ENCODE peak calls at places on chromosomes 11 and 22, in seven cellular contexts. One of them, this sample, is unnamed.

GRCh38 chr11:111445586-111445985 is 66.5 kb upstream of the POU2AF1 start:
- DNase-seq in GM12891: no peak
- DNase-seq in H1: no peak
- DNase-seq in K562: no peak
- DNase-seq in GM12878: no peak
- DNase-seq in HepG2: no peak
- DNase-seq in SK-N-SH: no peak
- DNase-seq in this sample: no peak

GRCh38 chr11:1875093-1875785 is 16.5 kb downstream of the PRR33 start:
- DNase-seq in GM12891: peak
- DNase-seq in H1: no peak
- DNase-seq in K562: no peak
- DNase-seq in GM12878: no peak
- DNase-seq in HepG2: no peak
- DNase-seq in SK-N-SH: peak
- DNase-seq in this sample: no peak

GRCh38 chr22:47795477-47796127 is 1033.2 kb downstream of the TBC1D22A start:
- DNase-seq in GM12891: no peak
- DNase-seq in H1: peak
- DNase-seq in K562: no peak
- DNase-seq in GM12878: no peak
- DNase-seq in HepG2: no peak
- DNase-seq in SK-N-SH: no peak
- DNase-seq in this sample: no peak

GRCh38 chr11:22407899-22408298 is 69.7 kb downstream of the SLC17A6 start:
- DNase-seq in GM12891: no peak
- DNase-seq in H1: no peak
- DNase-seq in K562: no peak
- DNase-seq in GM12878: no peak
- DNase-seq in HepG2: no peak
- DNase-seq in SK-N-SH: no peak
- DNase-seq in this sample: no peak

GRCh38 chr11:124716596-124716995 is 23.1 kb upstream of the NRGN start:
- DNase-seq in GM12891: no peak
- DNase-seq in H1: no peak
- DNase-seq in K562: no peak
- DNase-seq in GM12878: no peak
- DNase-seq in HepG2: no peak
- DNase-seq in SK-N-SH: no peak
- DNase-seq in this sample: no peak

GRCh38 chr22:24686280-24686679 is 83.3 kb downstream of the GGT1 start:
- DNase-seq in GM12891: no peak
- DNase-seq in H1: no peak
- DNase-seq in K562: no peak
- DNase-seq in GM12878: no peak
- DNase-seq in HepG2: no peak
- DNase-seq in SK-N-SH: no peak
- DNase-seq in this sample: no peak

GRCh38 chr11:85685820-85686459 is at the start of gene CCDC89:
- DNase-seq in GM12891: no peak
- DNase-seq in H1: no peak
- DNase-seq in K562: no peak
- DNase-seq in GM12878: no peak
- DNase-seq in HepG2: peak
- DNase-seq in SK-N-SH: peak
- DNase-seq in this sample: no peak

GRCh38 chr11:76987203-76987602 is 47.0 kb upstream of the B3GNT6 start:
- DNase-seq in GM12891: no peak
- DNase-seq in H1: no peak
- DNase-seq in K562: no peak
- DNase-seq in GM12878: no peak
- DNase-seq in HepG2: no peak
- DNase-seq in SK-N-SH: no peak
- DNase-seq in this sample: no peak

GRCh38 chr11:4480577-4481539 is 1.6 kb upstream of the OR52K1 start:
- DNase-seq in GM12891: no peak
- DNase-seq in H1: no peak
- DNase-seq in K562: no peak
- DNase-seq in GM12878: no peak
- DNase-seq in HepG2: no peak
- DNase-seq in SK-N-SH: no peak
- DNase-seq in this sample: no peak

GRCh38 chr11:100735949-100736675 is 49.0 kb downstream of the ARHGAP42 start:
- DNase-seq in GM12891: no peak
- DNase-seq in H1: no peak
- DNase-seq in K562: no peak
- DNase-seq in GM12878: no peak
- DNase-seq in HepG2: no peak
- DNase-seq in SK-N-SH: no peak
- DNase-seq in this sample: no peak

DNA sequence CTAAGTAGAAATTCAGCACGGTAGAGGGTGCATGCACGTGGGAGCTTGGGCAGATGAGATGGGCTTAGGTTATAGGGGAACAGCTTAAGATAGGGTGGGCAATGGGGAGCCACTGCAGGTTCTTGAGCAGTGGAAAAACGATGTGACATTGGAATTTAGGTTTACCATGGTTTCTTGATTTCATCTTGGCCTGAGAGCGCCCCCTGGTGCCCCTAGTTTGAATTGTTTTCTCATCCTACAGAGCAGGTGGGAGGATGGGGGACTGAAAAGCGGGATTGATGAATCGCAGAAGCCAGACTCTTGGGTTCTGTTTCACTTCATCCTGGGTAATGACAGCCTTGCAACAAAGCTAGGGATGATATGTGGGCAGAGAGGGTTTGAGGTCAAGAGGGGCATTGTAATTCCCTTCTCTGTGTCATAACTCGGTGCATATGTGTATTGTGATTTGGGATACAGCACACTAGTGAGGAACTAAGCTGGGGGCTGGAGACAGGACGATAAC is 6.7 kb upstream of the MCAM start:
- DNase-seq in GM12891: no peak
- DNase-seq in H1: peak
- DNase-seq in K562: peak
- DNase-seq in GM12878: peak
- DNase-seq in HepG2: peak
- DNase-seq in SK-N-SH: peak
- DNase-seq in this sample: peak
- TF ChIP-seq POLR2AphosphoS5 in GM12891: no peak
- TF ChIP-seq POLR2AphosphoS5 in H1: no peak
- TF ChIP-seq POLR2AphosphoS5 in K562: no peak
- TF ChIP-seq POLR2AphosphoS5 in GM12878: no peak
- TF ChIP-seq POLR2AphosphoS5 in HepG2: no peak
- TF ChIP-seq POLR2AphosphoS5 in SK-N-SH: peak
- TF ChIP-seq POLR2AphosphoS5 in this sample: no peak

GRCh38 chr11:18802381-18803257 is 11.0 kb upstream of the PTPN5 start:
- DNase-seq in GM12891: no peak
- DNase-seq in H1: peak
- DNase-seq in K562: peak
- DNase-seq in GM12878: peak
- DNase-seq in HepG2: peak
- DNase-seq in SK-N-SH: peak
- DNase-seq in this sample: no peak
- TF ChIP-seq TAF1 in GM12891: no peak
- TF ChIP-seq TAF1 in H1: no peak
- TF ChIP-seq TAF1 in K562: no peak
- TF ChIP-seq TAF1 in GM12878: no peak
- TF ChIP-seq TAF1 in HepG2: no peak
- TF ChIP-seq TAF1 in SK-N-SH: no peak
- TF ChIP-seq TAF1 in this sample: no peak

DNA sequence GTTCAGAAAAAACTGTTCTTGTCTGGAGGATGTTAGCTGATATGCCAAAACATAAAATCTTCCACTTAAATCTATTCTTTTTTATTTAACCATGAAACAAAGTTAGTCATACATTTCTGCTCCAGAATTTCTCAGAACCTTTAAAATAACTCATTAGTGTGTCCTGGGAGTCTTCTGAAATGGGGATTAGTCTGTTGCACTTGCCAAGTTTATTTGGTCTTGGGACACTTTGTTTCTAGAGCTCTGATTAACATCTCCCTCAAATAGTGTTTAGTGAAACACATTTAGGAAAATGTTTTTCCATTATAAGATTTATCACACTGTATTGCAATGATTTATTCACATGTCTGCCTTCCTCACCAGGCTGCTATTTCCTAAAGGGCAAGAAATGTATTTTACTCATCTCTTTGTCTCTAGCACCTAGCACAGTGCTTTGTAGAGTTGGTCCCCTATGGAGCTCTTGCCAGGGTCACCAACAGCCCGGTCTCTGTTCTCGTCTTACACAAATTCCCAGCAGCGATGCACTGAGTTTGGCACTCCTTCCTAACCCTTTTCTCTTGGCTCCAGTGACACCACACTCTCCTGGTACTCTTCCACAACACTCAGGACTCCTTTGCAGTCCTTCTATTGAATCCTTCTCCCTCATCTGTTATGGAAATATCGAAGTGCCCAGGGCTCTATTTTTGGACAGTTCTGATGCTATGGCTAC is 189.2 kb downstream of the CSNK2A3 start:
- DNase-seq in GM12891: no peak
- DNase-seq in H1: no peak
- DNase-seq in K562: no peak
- DNase-seq in GM12878: no peak
- DNase-seq in HepG2: no peak
- DNase-seq in SK-N-SH: no peak
- DNase-seq in this sample: no peak
- TF ChIP-seq POLR2AphosphoS5 in GM12891: no peak
- TF ChIP-seq POLR2AphosphoS5 in H1: no peak
- TF ChIP-seq POLR2AphosphoS5 in K562: no peak
- TF ChIP-seq POLR2AphosphoS5 in GM12878: no peak
- TF ChIP-seq POLR2AphosphoS5 in HepG2: no peak
- TF ChIP-seq POLR2AphosphoS5 in SK-N-SH: no peak
- TF ChIP-seq POLR2AphosphoS5 in this sample: no peak

GRCh38 chr11:134450186-134450585 is 38.1 kb upstream of the B3GAT1 start:
- DNase-seq in GM12891: no peak
- DNase-seq in H1: no peak
- DNase-seq in K562: no peak
- DNase-seq in GM12878: no peak
- DNase-seq in HepG2: no peak
- DNase-seq in SK-N-SH: no peak
- DNase-seq in this sample: no peak
- TF ChIP-seq TAF1 in GM12891: no peak
- TF ChIP-seq TAF1 in H1: no peak
- TF ChIP-seq TAF1 in K562: no peak
- TF ChIP-seq TAF1 in GM12878: no peak
- TF ChIP-seq TAF1 in HepG2: no peak
- TF ChIP-seq TAF1 in SK-N-SH: no peak
- TF ChIP-seq TAF1 in this sample: no peak

GRCh38 chr22:28798810-28799124 is 1.6 kb downstream of the XBP1 start:
- DNase-seq in GM12891: no peak
- DNase-seq in H1: no peak
- DNase-seq in K562: no peak
- DNase-seq in GM12878: no peak
- DNase-seq in HepG2: no peak
- DNase-seq in SK-N-SH: no peak
- DNase-seq in this sample: no peak

GRCh38 chr22:28801845-28802594 is 1.7 kb upstream of the XBP1 start:
- DNase-seq in GM12891: no peak
- DNase-seq in H1: no peak
- DNase-seq in K562: peak
- DNase-seq in GM12878: no peak
- DNase-seq in HepG2: peak
- DNase-seq in SK-N-SH: no peak
- DNase-seq in this sample: no peak

GRCh38 chr22:28799125-28799833 is 1.1 kb downstream of the XBP1 start:
- DNase-seq in GM12891: no peak
- DNase-seq in H1: no peak
- DNase-seq in K562: peak
- DNase-seq in GM12878: no peak
- DNase-seq in HepG2: peak
- DNase-seq in SK-N-SH: peak
- DNase-seq in this sample: no peak

GRCh38 chr22:28799834-28800307 is 498 bp downstream of the XBP1 start:
- DNase-seq in GM12891: no peak
- DNase-seq in H1: no peak
- DNase-seq in K562: peak
- DNase-seq in GM12878: no peak
- DNase-seq in HepG2: no peak
- DNase-seq in SK-N-SH: peak
- DNase-seq in this sample: no peak

GRCh38 chr22:28800308-28801041 is at the start of gene XBP1:
- DNase-seq in GM12891: peak
- DNase-seq in H1: peak
- DNase-seq in K562: peak
- DNase-seq in GM12878: peak
- DNase-seq in HepG2: peak
- DNase-seq in SK-N-SH: peak
- DNase-seq in this sample: peak
- TF ChIP-seq POLR2AphosphoS5 in GM12891: peak
- TF ChIP-seq POLR2AphosphoS5 in H1: peak
- TF ChIP-seq POLR2AphosphoS5 in K562: peak
- TF ChIP-seq POLR2AphosphoS5 in GM12878: peak
- TF ChIP-seq POLR2AphosphoS5 in HepG2: peak
- TF ChIP-seq POLR2AphosphoS5 in SK-N-SH: peak
- TF ChIP-seq POLR2AphosphoS5 in this sample: peak

GRCh38 chr11:67466962-67467771 is 1.9 kb downstream of the TMEM134 start:
- DNase-seq in GM12891: no peak
- DNase-seq in H1: no peak
- DNase-seq in K562: no peak
- DNase-seq in GM12878: no peak
- DNase-seq in HepG2: no peak
- DNase-seq in SK-N-SH: no peak
- DNase-seq in this sample: no peak

GRCh38 chr11:67466367-67466766 is 2.7 kb downstream of the TMEM134 start:
- DNase-seq in GM12891: no peak
- DNase-seq in H1: no peak
- DNase-seq in K562: no peak
- DNase-seq in GM12878: no peak
- DNase-seq in HepG2: no peak
- DNase-seq in SK-N-SH: no peak
- DNase-seq in this sample: no peak

GRCh38 chr11:67468835-67469811 is at the start of gene TMEM134:
- DNase-seq in GM12891: peak
- DNase-seq in H1: peak
- DNase-seq in K562: peak
- DNase-seq in GM12878: peak
- DNase-seq in HepG2: peak
- DNase-seq in SK-N-SH: peak
- DNase-seq in this sample: peak

GRCh38 chr11:67468509-67468834 is 579 bp downstream of the TMEM134 start:
- DNase-seq in GM12891: no peak
- DNase-seq in H1: no peak
- DNase-seq in K562: no peak
- DNase-seq in GM12878: no peak
- DNase-seq in HepG2: no peak
- DNase-seq in SK-N-SH: no peak
- DNase-seq in this sample: no peak

GRCh38 chr11:67468056-67468455 is 995 bp downstream of the TMEM134 start:
- DNase-seq in GM12891: no peak
- DNase-seq in H1: no peak
- DNase-seq in K562: no peak
- DNase-seq in GM12878: no peak
- DNase-seq in HepG2: no peak
- DNase-seq in SK-N-SH: peak
- DNase-seq in this sample: no peak
- TF ChIP-seq TAF1 in GM12891: no peak
- TF ChIP-seq TAF1 in H1: no peak
- TF ChIP-seq TAF1 in K562: no peak
- TF ChIP-seq TAF1 in GM12878: no peak
- TF ChIP-seq TAF1 in HepG2: no peak
- TF ChIP-seq TAF1 in SK-N-SH: no peak
- TF ChIP-seq TAF1 in this sample: no peak

GRCh38 chr11:2892215-2893020 is 6.8 kb upstream of the CDKN1C start:
- DNase-seq in GM12891: peak
- DNase-seq in H1: peak
- DNase-seq in K562: peak
- DNase-seq in GM12878: no peak
- DNase-seq in HepG2: no peak
- DNase-seq in SK-N-SH: peak
- DNase-seq in this sample: peak
- TF ChIP-seq POLR2AphosphoS5 in GM12891: no peak
- TF ChIP-seq POLR2AphosphoS5 in H1: peak
- TF ChIP-seq POLR2AphosphoS5 in K562: no peak
- TF ChIP-seq POLR2AphosphoS5 in GM12878: no peak
- TF ChIP-seq POLR2AphosphoS5 in HepG2: no peak
- TF ChIP-seq POLR2AphosphoS5 in SK-N-SH: no peak
- TF ChIP-seq POLR2AphosphoS5 in this sample: no peak